ENCODE peak calls at places on chromosomes 16 and 17, in nine cellular contexts. N, O, R, B, P, C, E, D and G are unnamed samples.

GRCh38 chr16:14454391-14454790 is 175.7 kb downstream of the PARN start:
- DNase-seq in N (peak; percentile 49), O (no peak), R (no peak), B (no peak), P (no peak), C (peak; percentile 21), E (peak; percentile 81), D (peak; percentile 71), G (peak; percentile 39)

GRCh38 chr16:21169249-21169981 is 10.9 kb downstream of the LDAF1 start:
- DNase-seq in N (peak; percentile 82), O (no peak), R (no peak), B (no peak), P (no peak), C (no peak), E (peak; percentile 71), D (peak; percentile 68), G (no peak)

GRCh38 chr17:17467720-17468119 is 9.1 kb upstream of the MED9 start:
- DNase-seq in N (peak; percentile 24), O (no peak), R (no peak), B (no peak), P (no peak), C (no peak), E (peak; percentile 8), D (peak; percentile 16), G (no peak)

GRCh38 chr16:66606000-66606751 is 1.7 kb downstream of the CMTM3 start:
- DNase-seq in N (no peak), O (no peak), R (no peak), B (no peak), P (no peak), C (no peak), E (no peak), D (no peak), G (no peak)

GRCh38 chr17:28738680-28739384 is 5.0 kb upstream of the TRAF4 start:
- DNase-seq in N (no peak), O (no peak), R (no peak), B (no peak), P (no peak), C (no peak), E (no peak), D (no peak), G (no peak)

GRCh38 chr17:59858167-59858790 is 34.5 kb downstream of the TUBD1 start:
- DNase-seq in N (no peak), O (no peak), R (peak; percentile 6), B (no peak), P (no peak), C (no peak), E (peak; percentile 23), D (no peak), G (no peak)

GRCh38 chr17:76003915-76004314 is 3.3 kb downstream of the CDK3 start:
- DNase-seq in N (peak; percentile 7), O (no peak), R (no peak), B (no peak), P (no peak), C (no peak), E (no peak), D (no peak), G (no peak)

GRCh38 chr16:71675380-71675779 is 49.1 kb downstream of the PHLPP2 start:
- DNase-seq in N (no peak), O (no peak), R (no peak), B (no peak), P (no peak), C (peak; percentile 6), E (peak; percentile 49), D (no peak), G (no peak)

GRCh38 chr17:80701730-80702129 is 157.1 kb downstream of the RPTOR start:
- DNase-seq in N (no peak), O (no peak), R (no peak), B (no peak), P (no peak), C (no peak), E (no peak), D (no peak), G (no peak)

GRCh38 chr16:86396918-86397317 is 113.4 kb upstream of the FOXF1 start:
- DNase-seq in N (peak; percentile 69), O (no peak), R (no peak), B (no peak), P (no peak), C (peak; percentile 88), E (peak; percentile 95), D (peak; percentile 95), G (peak; percentile 72)

GRCh38 chr16:10752843-10753523 is 9.3 kb downstream of the NUBP1 start:
- DNase-seq in N (no peak), O (peak; percentile 67), R (no peak), B (no peak), P (peak; percentile 91), C (no peak), E (no peak), D (no peak), G (no peak)

GRCh38 chr16:85002643-85003042 is 8.7 kb downstream of the ZDHHC7 start:
- DNase-seq in N (peak; percentile 59), O (peak; percentile 42), R (no peak), B (no peak), P (peak; percentile 70), C (no peak), E (no peak), D (no peak), G (no peak)
- H3K4me3 ChIP-seq in N (no peak overlapping the region), O (peak overlapping the region; percentile 31), R (peak overlapping the region; percentile 25), B (no peak overlapping the region), P (no peak overlapping the region), C (no peak overlapping the region), E (no peak overlapping the region), D (no peak overlapping the region), G (no peak overlapping the region)

GRCh38 chr17:6449307-6449706 is 5.1 kb downstream of the PIMREG start:
- DNase-seq in N (no peak), O (no peak), R (no peak), B (no peak), P (no peak), C (no peak), E (no peak), D (no peak), G (no peak)

GRCh38 chr17:6448473-6448872 is 4.2 kb downstream of the PIMREG start:
- DNase-seq in N (no peak), O (no peak), R (no peak), B (no peak), P (no peak), C (no peak), E (no peak), D (no peak), G (no peak)

GRCh38 chr17:6452471-6453266 is 8.4 kb downstream of the PIMREG start:
- DNase-seq in N (no peak), O (no peak), R (no peak), B (no peak), P (no peak), C (no peak), E (no peak), D (no peak), G (no peak)

GRCh38 chr17:6453279-6454024 is 9.2 kb downstream of the PIMREG start:
- DNase-seq in N (no peak), O (no peak), R (no peak), B (no peak), P (no peak), C (no peak), E (no peak), D (no peak), G (no peak)

DNA sequence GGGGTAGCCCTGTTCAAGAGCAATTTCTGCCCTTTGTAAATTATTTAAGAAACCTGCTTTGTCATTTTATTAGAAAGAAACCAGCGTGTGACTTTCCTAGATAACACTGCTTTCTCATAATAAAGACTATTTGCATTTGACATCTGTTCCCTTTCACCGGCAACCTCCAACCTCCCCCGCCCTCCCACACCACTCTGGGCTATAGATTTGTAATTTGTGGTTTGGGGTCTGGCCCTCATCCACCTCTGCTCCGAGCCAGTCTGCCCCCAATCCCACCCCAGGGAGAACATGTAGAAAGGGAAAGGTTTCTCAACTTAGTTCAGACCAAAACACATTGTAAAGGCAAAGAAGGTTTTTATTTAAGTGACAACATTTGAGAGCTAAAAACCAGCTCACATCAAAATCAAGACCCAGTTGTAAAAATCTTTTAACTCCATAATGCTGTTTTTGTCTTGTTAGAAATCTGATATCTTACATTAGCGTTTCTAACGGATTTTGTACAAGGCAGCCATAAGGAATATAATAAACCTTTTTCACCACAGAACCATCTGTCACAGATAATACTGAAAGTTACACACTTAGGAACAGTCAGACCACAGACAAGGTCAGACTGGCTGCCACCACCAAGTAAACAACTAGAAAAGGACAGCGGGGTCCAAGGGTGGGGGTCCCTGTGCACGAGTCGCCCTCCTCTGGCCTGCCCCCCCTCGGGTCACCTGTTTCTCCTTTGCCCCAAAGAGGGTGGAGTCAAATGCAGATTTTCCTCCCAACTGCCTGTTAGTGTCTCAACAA is 6.9 kb downstream of the PIMREG start:
- DNase-seq in N (no peak), O (no peak), R (no peak), B (no peak), P (no peak), C (no peak), E (no peak), D (no peak), G (no peak)
- H3K4me3 ChIP-seq in N (no peak overlapping the region), O (no peak overlapping the region), R (no peak overlapping the region), B (no peak overlapping the region), P (no peak overlapping the region), C (no peak overlapping the region), E (no peak overlapping the region), D (no peak overlapping the region), G (no peak overlapping the region)

DNA sequence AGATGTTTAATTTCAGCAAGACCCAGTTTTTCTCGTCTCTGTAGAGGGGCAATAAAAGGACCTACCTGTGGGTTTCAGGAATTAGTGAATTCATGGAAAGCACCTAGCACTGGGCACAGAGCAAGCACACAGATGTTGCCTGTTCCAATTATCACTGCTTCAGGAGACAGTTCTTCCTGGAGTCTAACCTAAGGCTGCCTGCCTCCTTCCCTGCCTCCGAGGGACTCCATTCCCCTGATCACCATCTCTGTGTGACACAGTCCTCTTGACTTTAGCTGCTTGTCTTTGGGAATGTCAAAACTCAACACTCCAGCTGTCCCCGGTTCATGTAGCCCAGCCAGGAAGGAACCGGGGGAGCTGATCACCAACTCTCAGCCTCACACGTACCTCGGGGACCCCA is 474.9 kb downstream of the SLC39A11 start:
- DNase-seq in N (no peak), O (no peak), R (no peak), B (no peak), P (no peak), C (no peak), E (no peak), D (no peak), G (no peak)
- H3K4me3 ChIP-seq in N (no peak overlapping the region), O (no peak overlapping the region), R (peak overlapping the region; percentile 6), B (no peak overlapping the region), P (no peak overlapping the region), C (no peak overlapping the region), E (no peak overlapping the region), D (no peak overlapping the region), G (no peak overlapping the region)

DNA sequence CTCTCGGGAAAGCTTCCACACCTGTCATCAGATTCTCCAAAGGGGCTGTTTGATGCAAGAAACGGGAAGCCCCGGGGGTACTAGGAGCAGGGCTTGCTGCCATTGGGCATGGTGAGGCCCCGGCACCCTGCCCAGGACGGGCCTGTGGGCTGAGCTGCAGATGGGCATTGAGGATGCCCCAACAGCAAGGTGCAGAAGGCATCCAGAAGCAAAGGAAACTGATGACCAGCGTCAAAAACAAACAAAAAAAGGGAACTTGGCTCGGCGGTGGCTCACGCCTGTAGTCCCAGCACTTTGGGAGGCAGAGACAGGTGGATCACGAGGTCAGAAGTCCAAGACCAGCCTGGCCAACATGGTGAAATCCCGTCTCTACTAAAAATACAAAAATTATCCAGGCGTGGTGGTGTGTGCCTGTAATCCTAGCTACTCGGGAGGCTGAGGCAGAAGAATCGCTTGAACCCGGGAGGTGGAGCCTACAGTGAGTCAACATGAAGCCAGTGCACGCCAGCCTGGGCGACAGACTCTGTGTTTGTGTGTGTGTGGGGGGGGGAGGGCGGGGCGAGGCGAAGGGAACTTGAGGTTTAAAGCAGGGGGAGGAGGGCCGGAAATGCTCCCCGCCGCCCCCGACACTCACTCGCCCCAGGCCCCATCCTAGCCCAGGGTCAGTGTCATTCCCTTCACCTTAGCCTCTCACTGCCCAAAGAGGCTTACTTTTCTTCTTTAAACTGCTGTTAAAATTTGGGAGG is 1.7 kb upstream of the LIMD2 start:
- DNase-seq in N (no peak), O (no peak), R (peak; percentile 76), B (no peak), P (peak; percentile 66), C (no peak), E (no peak), D (no peak), G (no peak)
- H3K4me3 ChIP-seq in N (no peak overlapping the region), O (peak overlapping the region; percentile 52), R (peak overlapping the region; percentile 78), B (no peak overlapping the region), P (no peak overlapping the region), C (no peak overlapping the region), E (no peak overlapping the region), D (no peak overlapping the region), G (no peak overlapping the region)